ENCODE peak calls at places on chromosomes 4 and X, in six cellular contexts. One of them, this sample, is unnamed.
A peak's percentile ranks its signal among the peaks of the same experiment; 100 is the strongest.

GRCh38 chr4:24594887-24595286 is 10.5 kb upstream of the DHX15 start:
- DNase-seq in endodermal cell: no peak
- DNase-seq in HFFc6: peak; percentile 55
- DNase-seq in breast epithelium: no peak
- DNase-seq in cardiac muscle cell: no peak
- DNase-seq in cardiac fibroblast: peak; percentile 29
- DNase-seq in this sample: no peak

GRCh38 chrX:97389761-97390192 is 506.1 kb downstream of the RPA4 start:
- DNase-seq in HFFc6: peak; percentile 57
- DNase-seq in cardiac muscle cell: no peak
- DNase-seq in cardiac fibroblast: peak; percentile 67
- DNase-seq in endodermal cell: no peak
- DNase-seq in breast epithelium: no peak
- DNase-seq in this sample: no peak

GRCh38 chr4:56215901-56216300 is 171.4 kb downstream of the AASDH start:
- DNase-seq in cardiac fibroblast: peak; percentile 79
- DNase-seq in HFFc6: no peak
- DNase-seq in endodermal cell: no peak
- DNase-seq in cardiac muscle cell: no peak
- DNase-seq in breast epithelium: no peak
- DNase-seq in this sample: no peak

GRCh38 chr4:89538171-89538570 is 230.6 kb upstream of the GPRIN3 start:
- DNase-seq in breast epithelium: no peak
- DNase-seq in cardiac muscle cell: no peak
- DNase-seq in cardiac fibroblast: no peak
- DNase-seq in HFFc6: no peak
- DNase-seq in endodermal cell: no peak
- DNase-seq in this sample: no peak

GRCh38 chr4:53098681-53099121 is 236.6 kb downstream of the RASL11B start:
- DNase-seq in HFFc6: peak; percentile 73
- DNase-seq in endodermal cell: no peak
- DNase-seq in cardiac fibroblast: peak; percentile 60
- DNase-seq in cardiac muscle cell: no peak
- DNase-seq in breast epithelium: no peak
- DNase-seq in this sample: no peak

GRCh38 chrX:12080265-12080664 is 58.0 kb upstream of the FRMPD4 start:
- DNase-seq in endodermal cell: no peak
- DNase-seq in cardiac fibroblast: peak; percentile 68
- DNase-seq in cardiac muscle cell: peak; percentile 46
- DNase-seq in HFFc6: peak; percentile 32
- DNase-seq in breast epithelium: no peak
- DNase-seq in this sample: peak; percentile 1

GRCh38 chrX:144586756-144587155 is 660.5 kb upstream of the SPANXN1 start:
- DNase-seq in breast epithelium: no peak
- DNase-seq in cardiac muscle cell: no peak
- DNase-seq in endodermal cell: no peak
- DNase-seq in cardiac fibroblast: peak; percentile 0
- DNase-seq in HFFc6: no peak
- DNase-seq in this sample: no peak

GRCh38 chr4:155008389-155008788 is 200.0 kb upstream of the NPY2R start:
- DNase-seq in breast epithelium: no peak
- DNase-seq in endodermal cell: no peak
- DNase-seq in HFFc6: no peak
- DNase-seq in cardiac fibroblast: no peak
- DNase-seq in cardiac muscle cell: no peak
- DNase-seq in this sample: no peak

GRCh38 chr4:139934336-139934735 is 219.6 kb downstream of the MAML3 start:
- DNase-seq in endodermal cell: no peak
- DNase-seq in cardiac fibroblast: peak; percentile 26
- DNase-seq in breast epithelium: no peak
- DNase-seq in cardiac muscle cell: no peak
- DNase-seq in HFFc6: no peak
- DNase-seq in this sample: no peak

GRCh38 chr4:77819409-77819835 is 254 bp upstream of the CNOT6L start:
- DNase-seq in cardiac fibroblast: no peak
- DNase-seq in HFFc6: no peak
- DNase-seq in endodermal cell: no peak
- DNase-seq in breast epithelium: no peak
- DNase-seq in cardiac muscle cell: peak; percentile 61
- DNase-seq in this sample: no peak

GRCh38 chrX:9324676-9325075 is 140.2 kb upstream of the TBL1X start:
- DNase-seq in cardiac muscle cell: no peak
- DNase-seq in endodermal cell: no peak
- DNase-seq in HFFc6: no peak
- DNase-seq in breast epithelium: no peak
- DNase-seq in cardiac fibroblast: no peak
- DNase-seq in this sample: no peak

GRCh38 chr4:174847801-174848427 is 18.9 kb upstream of the GLRA3 start:
- DNase-seq in breast epithelium: no peak
- DNase-seq in HFFc6: no peak
- DNase-seq in cardiac fibroblast: no peak
- DNase-seq in endodermal cell: no peak
- DNase-seq in cardiac muscle cell: no peak
- DNase-seq in this sample: no peak

GRCh38 chr4:140186651-140187315 is 32.8 kb upstream of the MAML3 start:
- DNase-seq in breast epithelium: no peak
- DNase-seq in HFFc6: peak; percentile 45
- DNase-seq in cardiac muscle cell: no peak
- DNase-seq in endodermal cell: no peak
- DNase-seq in cardiac fibroblast: peak; percentile 69
- DNase-seq in this sample: no peak

GRCh38 chrX:151724563-151725337 is 8.9 kb downstream of the FATE1 start:
- DNase-seq in breast epithelium: peak; percentile 54
- DNase-seq in cardiac muscle cell: no peak
- DNase-seq in endodermal cell: no peak
- DNase-seq in HFFc6: no peak
- DNase-seq in cardiac fibroblast: no peak
- DNase-seq in this sample: no peak

GRCh38 chrX:139167282-139167681 is 363.3 kb upstream of the F9 start:
- DNase-seq in HFFc6: no peak
- DNase-seq in cardiac muscle cell: no peak
- DNase-seq in cardiac fibroblast: no peak
- DNase-seq in endodermal cell: no peak
- DNase-seq in breast epithelium: no peak
- DNase-seq in this sample: no peak

GRCh38 chr4:15778191-15778741 is at the start of gene CD38:
- DNase-seq in breast epithelium: no peak
- DNase-seq in HFFc6: no peak
- DNase-seq in cardiac muscle cell: peak; percentile 29
- DNase-seq in endodermal cell: peak; percentile 78
- DNase-seq in cardiac fibroblast: peak; percentile 8
- DNase-seq in this sample: peak; percentile 82

GRCh38 chr4:88286897-88287296 is 2.5 kb upstream of the PPM1K start:
- DNase-seq in cardiac fibroblast: peak; percentile 42
- DNase-seq in cardiac muscle cell: peak; percentile 6
- DNase-seq in breast epithelium: no peak
- DNase-seq in HFFc6: no peak
- DNase-seq in endodermal cell: no peak
- DNase-seq in this sample: no peak

GRCh38 chrX:104922206-104922621 is 298.3 kb downstream of the TEX13A start:
- DNase-seq in cardiac muscle cell: peak; percentile 75
- DNase-seq in breast epithelium: no peak
- DNase-seq in endodermal cell: peak; percentile 91
- DNase-seq in cardiac fibroblast: peak; percentile 69
- DNase-seq in HFFc6: peak; percentile 62
- DNase-seq in this sample: peak; percentile 75

GRCh38 chr4:138616775-138617174 is 374.6 kb upstream of the SLC7A11 start:
- DNase-seq in cardiac muscle cell: no peak
- DNase-seq in cardiac fibroblast: peak; percentile 29
- DNase-seq in breast epithelium: no peak
- DNase-seq in endodermal cell: no peak
- DNase-seq in HFFc6: no peak
- DNase-seq in this sample: no peak

GRCh38 chrX:56995271-56995994 is at the start of gene SPIN3:
- DNase-seq in cardiac muscle cell: peak; percentile 90
- DNase-seq in cardiac fibroblast: peak; percentile 72
- DNase-seq in HFFc6: peak; percentile 45
- DNase-seq in endodermal cell: peak; percentile 96
- DNase-seq in breast epithelium: peak; percentile 77
- DNase-seq in this sample: peak; percentile 70

GRCh38 chr4:40455340-40455902 is 120.3 kb downstream of the CHRNA9 start:
- DNase-seq in cardiac muscle cell: no peak
- DNase-seq in HFFc6: no peak
- DNase-seq in breast epithelium: no peak
- DNase-seq in endodermal cell: no peak
- DNase-seq in cardiac fibroblast: peak; percentile 11
- DNase-seq in this sample: no peak

GRCh38 chr4:73021634-73022033 is 47.9 kb downstream of the COX18 start:
- DNase-seq in cardiac muscle cell: peak; percentile 58
- DNase-seq in HFFc6: peak; percentile 64
- DNase-seq in cardiac fibroblast: peak; percentile 77
- DNase-seq in breast epithelium: no peak
- DNase-seq in endodermal cell: no peak
- DNase-seq in this sample: peak; percentile 8

GRCh38 chr4:99815597-99816011 is 1.0 kb upstream of the DAPP1 start:
- DNase-seq in endodermal cell: no peak
- DNase-seq in HFFc6: peak; percentile 4
- DNase-seq in cardiac muscle cell: no peak
- DNase-seq in breast epithelium: no peak
- DNase-seq in cardiac fibroblast: no peak
- DNase-seq in this sample: peak; percentile 26

GRCh38 chrX:46376246-46376885 is 168.9 kb downstream of the ZNF674 start:
- DNase-seq in cardiac fibroblast: peak; percentile 70
- DNase-seq in cardiac muscle cell: peak; percentile 48
- DNase-seq in HFFc6: peak; percentile 34
- DNase-seq in endodermal cell: peak; percentile 79
- DNase-seq in breast epithelium: no peak
- DNase-seq in this sample: peak; percentile 46

GRCh38 chr4:123833156-123833555 is 436.6 kb downstream of the SPRY1 start:
- DNase-seq in breast epithelium: no peak
- DNase-seq in cardiac fibroblast: no peak
- DNase-seq in endodermal cell: no peak
- DNase-seq in cardiac muscle cell: no peak
- DNase-seq in HFFc6: peak; percentile 74
- DNase-seq in this sample: no peak

GRCh38 chr4:142645478-142646108 is 200.5 kb downstream of the INPP4B start:
- DNase-seq in endodermal cell: no peak
- DNase-seq in cardiac muscle cell: peak; percentile 62
- DNase-seq in HFFc6: no peak
- DNase-seq in breast epithelium: no peak
- DNase-seq in cardiac fibroblast: peak; percentile 56
- DNase-seq in this sample: no peak

GRCh38 chr4:187071896-187072295 is 348.2 kb upstream of the FAT1 start:
- DNase-seq in cardiac fibroblast: no peak
- DNase-seq in HFFc6: no peak
- DNase-seq in cardiac muscle cell: peak; percentile 10
- DNase-seq in endodermal cell: no peak
- DNase-seq in breast epithelium: no peak
- DNase-seq in this sample: no peak

GRCh38 chr4:157358439-157358838 is 137.9 kb downstream of the GRIA2 start:
- DNase-seq in cardiac fibroblast: no peak
- DNase-seq in HFFc6: no peak
- DNase-seq in endodermal cell: no peak
- DNase-seq in breast epithelium: no peak
- DNase-seq in cardiac muscle cell: no peak
- DNase-seq in this sample: no peak

GRCh38 chr4:120812216-120812615 is 110.3 kb downstream of the PRDM5 start:
- DNase-seq in cardiac muscle cell: no peak
- DNase-seq in cardiac fibroblast: no peak
- DNase-seq in HFFc6: no peak
- DNase-seq in breast epithelium: no peak
- DNase-seq in endodermal cell: no peak
- DNase-seq in this sample: no peak

GRCh38 chr4:120808475-120809141 is 113.9 kb downstream of the PRDM5 start:
- DNase-seq in cardiac fibroblast: no peak
- DNase-seq in breast epithelium: no peak
- DNase-seq in cardiac muscle cell: no peak
- DNase-seq in endodermal cell: no peak
- DNase-seq in HFFc6: no peak
- DNase-seq in this sample: no peak

GRCh38 chr4:120815361-120815760 is 107.2 kb downstream of the PRDM5 start:
- DNase-seq in cardiac fibroblast: no peak
- DNase-seq in HFFc6: no peak
- DNase-seq in breast epithelium: no peak
- DNase-seq in cardiac muscle cell: no peak
- DNase-seq in endodermal cell: no peak
- DNase-seq in this sample: no peak

DNA sequence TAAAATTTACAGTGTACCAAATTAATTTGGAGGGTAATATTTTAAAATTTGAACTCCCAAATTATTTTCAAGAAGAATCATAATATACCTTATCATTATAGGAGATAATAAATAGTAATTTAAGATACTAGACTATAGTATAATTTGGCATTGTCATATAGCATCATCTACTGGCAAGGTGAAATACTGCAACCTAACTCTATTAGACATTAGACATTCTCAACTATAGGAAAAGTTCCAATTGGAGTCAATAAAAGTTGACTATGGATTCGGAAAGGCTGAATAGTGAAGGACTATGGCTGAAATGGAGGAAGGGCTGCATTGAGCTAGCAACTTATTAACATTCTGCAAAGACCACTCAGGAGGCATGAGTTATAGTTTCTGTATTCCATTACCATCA is 113.0 kb downstream of the PRDM5 start:
- DNase-seq in HFFc6: no peak
- DNase-seq in cardiac fibroblast: no peak
- DNase-seq in breast epithelium: no peak
- DNase-seq in cardiac muscle cell: no peak
- DNase-seq in endodermal cell: no peak
- DNase-seq in this sample: no peak
- TF ChIP-seq CTCF in HFFc6: peak; percentile 72
- TF ChIP-seq CTCF in cardiac fibroblast: peak; percentile 52
- TF ChIP-seq CTCF in breast epithelium: no peak
- TF ChIP-seq CTCF in cardiac muscle cell: peak; percentile 43
- TF ChIP-seq CTCF in endodermal cell: peak; percentile 65
- TF ChIP-seq CTCF in this sample: peak; percentile 47

GRCh38 chr4:82833696-82834313 is 35.2 kb upstream of the SCD5 start:
- DNase-seq in cardiac muscle cell: no peak
- DNase-seq in breast epithelium: no peak
- DNase-seq in endodermal cell: no peak
- DNase-seq in cardiac fibroblast: peak; percentile 66
- DNase-seq in HFFc6: peak; percentile 89
- DNase-seq in this sample: no peak
- TF ChIP-seq CTCF in cardiac muscle cell: no peak
- TF ChIP-seq CTCF in breast epithelium: no peak
- TF ChIP-seq CTCF in endodermal cell: no peak
- TF ChIP-seq CTCF in cardiac fibroblast: no peak
- TF ChIP-seq CTCF in HFFc6: peak; percentile 31
- TF ChIP-seq CTCF in this sample: no peak

DNA sequence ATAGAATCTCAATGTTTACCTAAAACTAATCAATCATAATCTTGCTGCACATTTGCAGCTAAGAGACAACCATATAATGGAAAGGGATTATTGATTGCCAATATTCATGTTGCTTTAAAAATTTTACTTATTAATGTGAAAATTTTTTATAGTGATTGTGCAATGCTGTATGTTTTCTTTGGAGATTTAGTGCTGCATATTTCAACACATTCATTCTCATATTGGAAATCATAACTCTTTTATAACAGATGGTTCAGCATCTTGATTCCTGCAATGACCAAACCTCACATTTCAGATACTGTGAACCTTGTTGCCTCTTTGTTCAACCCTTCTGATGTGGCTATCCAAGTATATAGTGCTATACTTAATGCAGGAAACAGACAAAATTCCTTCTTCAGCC is 502.6 kb downstream of the C4orf33 start:
- DNase-seq in endodermal cell: no peak
- DNase-seq in cardiac fibroblast: no peak
- DNase-seq in breast epithelium: no peak
- DNase-seq in HFFc6: no peak
- DNase-seq in cardiac muscle cell: no peak
- DNase-seq in this sample: no peak
- TF ChIP-seq CTCF in endodermal cell: no peak
- TF ChIP-seq CTCF in cardiac fibroblast: no peak
- TF ChIP-seq CTCF in breast epithelium: no peak
- TF ChIP-seq CTCF in HFFc6: no peak
- TF ChIP-seq CTCF in cardiac muscle cell: no peak
- TF ChIP-seq CTCF in this sample: no peak

GRCh38 chrX:74924449-74925209 is 623 bp downstream of the NEXMIF start:
- DNase-seq in cardiac muscle cell: peak; percentile 28
- DNase-seq in endodermal cell: peak; percentile 81
- DNase-seq in cardiac fibroblast: peak; percentile 3
- DNase-seq in HFFc6: no peak
- DNase-seq in breast epithelium: peak; percentile 47
- DNase-seq in this sample: peak; percentile 41
- TF ChIP-seq CTCF in cardiac muscle cell: no peak
- TF ChIP-seq CTCF in endodermal cell: no peak
- TF ChIP-seq CTCF in cardiac fibroblast: no peak
- TF ChIP-seq CTCF in HFFc6: no peak
- TF ChIP-seq CTCF in breast epithelium: no peak
- TF ChIP-seq CTCF in this sample: no peak